ENCODE peak calls at places on chromosomes 16 and 17, in five cellular contexts. R, B, T, E and F are unnamed samples.

GRCh38 chr17:11557727-11558452 is 40.4 kb upstream of the DNAH9 start:
- DNase-seq in R (no peak), B (no peak), T (no peak), E (no peak), F (no peak)

GRCh38 chr16:89902980-89903379 is 15.7 kb upstream of the MC1R start:
- DNase-seq in R (no peak), B (no peak), T (no peak), E (no peak), F (no peak)

GRCh38 chr16:28623172-28623711 is 13.4 kb upstream of the SULT1A1 start:
- DNase-seq in R (no peak), B (no peak), T (peak), E (no peak), F (peak)

GRCh38 chr17:59423903-59424302 is 92.4 kb downstream of the YPEL2 start:
- DNase-seq in R (no peak), B (no peak), T (no peak), E (no peak), F (no peak)

GRCh38 chr16:86118467-86119307 is 219.7 kb downstream of the IRF8 start:
- DNase-seq in R (peak), B (no peak), T (peak), E (no peak), F (no peak)

GRCh38 chr16:31427441-31428276 is 501 bp downstream of the COX6A2 start:
- DNase-seq in R (no peak), B (peak), T (peak), E (no peak), F (peak)

GRCh38 chr17:60079401-60079861 is 710 bp upstream of the HEATR6 start:
- DNase-seq in R (no peak), B (peak), T (no peak), E (no peak), F (no peak)

GRCh38 chr16:50557046-50557445 is 8.8 kb downstream of the NKD1 start:
- DNase-seq in R (no peak), B (no peak), T (no peak), E (no peak), F (no peak)

GRCh38 chr17:11898526-11899235 is 98.6 kb downstream of the ZNF18 start:
- DNase-seq in R (no peak), B (no peak), T (no peak), E (no peak), F (no peak)

GRCh38 chr16:58110590-58111330 is 18.4 kb downstream of the CFAP20 start:
- DNase-seq in R (no peak), B (no peak), T (no peak), E (no peak), F (peak)

GRCh38 chr16:49287572-49287971 is 5.9 kb upstream of the CBLN1 start:
- DNase-seq in R (no peak), B (no peak), T (no peak), E (no peak), F (no peak)

GRCh38 chr16:23979426-23979825 is 143.6 kb downstream of the PRKCB start:
- DNase-seq in R (no peak), B (no peak), T (no peak), E (no peak), F (no peak)

GRCh38 chr16:50313596-50314483 is 47.5 kb downstream of the ADCY7 start:
- DNase-seq in R (peak), B (no peak), T (no peak), E (no peak), F (peak)

GRCh38 chr17:948284-948852 is 31.2 kb downstream of the NXN start:
- DNase-seq in R (no peak), B (no peak), T (no peak), E (no peak), F (no peak)

GRCh38 chr16:57146735-57147134 is 39.1 kb downstream of the PSME3IP1 start:
- DNase-seq in R (no peak), B (peak), T (no peak), E (no peak), F (no peak)

GRCh38 chr16:4101421-4102275 is 14.6 kb downstream of the ADCY9 start:
- DNase-seq in R (no peak), B (no peak), T (no peak), E (peak), F (peak)

GRCh38 chr16:72644911-72645310 is 403.0 kb downstream of the ZFHX3 start:
- DNase-seq in R (no peak), B (no peak), T (no peak), E (no peak), F (no peak)

GRCh38 chr16:47136101-47136820 is 7.5 kb downstream of the NETO2 start:
- DNase-seq in R (no peak), B (no peak), T (no peak), E (no peak), F (no peak)

GRCh38 chr17:50421308-50422031 is 4.5 kb upstream of the ACSF2 start:
- DNase-seq in R (no peak), B (no peak), T (no peak), E (no peak), F (no peak)

GRCh38 chr16:17273142-17273561 is 197.6 kb downstream of the XYLT1 start:
- DNase-seq in R (no peak), B (no peak), T (no peak), E (no peak), F (no peak)

GRCh38 chr17:17648762-17649161 is 32.5 kb upstream of the RAI1 start:
- DNase-seq in R (no peak), B (no peak), T (no peak), E (no peak), F (no peak)

GRCh38 chr16:2487903-2488531 is 13.1 kb downstream of the TBC1D24 start:
- DNase-seq in R (no peak), B (no peak), T (no peak), E (no peak), F (no peak)

GRCh38 chr17:48541574-48542113 is 3.3 kb downstream of the HOXB2 start:
- DNase-seq in R (no peak), B (peak), T (peak), E (no peak), F (no peak)

GRCh38 chr16:58018803-58019202 is 6.8 kb upstream of the MMP15 start:
- DNase-seq in R (no peak), B (no peak), T (no peak), E (no peak), F (no peak)

GRCh38 chr16:54282202-54282922 is 4.2 kb downstream of the IRX3 start:
- DNase-seq in R (peak), B (peak), T (peak), E (no peak), F (peak)

GRCh38 chr16:87160752-87161337 is 156.3 kb downstream of the C16orf95 start:
- DNase-seq in R (no peak), B (no peak), T (no peak), E (no peak), F (no peak)

GRCh38 chr17:73605444-73605843 is 38.8 kb downstream of the SDK2 start:
- DNase-seq in R (no peak), B (no peak), T (no peak), E (no peak), F (no peak)

GRCh38 chr16:84065536-84066132 is 23.0 kb upstream of the SLC38A8 start:
- DNase-seq in R (no peak), B (peak), T (peak), E (no peak), F (peak)

GRCh38 chr16:89052824-89053724 is 40.6 kb upstream of the ACSF3 start:
- DNase-seq in R (no peak), B (peak), T (peak), E (no peak), F (peak)

GRCh38 chr16:66509576-66509975 is 40.3 kb downstream of the TK2 start:
- DNase-seq in R (peak), B (no peak), T (no peak), E (no peak), F (peak)

GRCh38 chr17:21814776-21815175 is 122.5 kb downstream of the KCNJ18 start:
- DNase-seq in R (peak), B (no peak), T (no peak), E (no peak), F (no peak)

GRCh38 chr17:60534010-60534555 is 8.0 kb upstream of the APPBP2 start:
- DNase-seq in R (no peak), B (no peak), T (no peak), E (no peak), F (no peak)

GRCh38 chr16:57147381-57148191 is 38.3 kb downstream of the PSME3IP1 start:
- DNase-seq in R (no peak), B (no peak), T (no peak), E (no peak), F (no peak)

GRCh38 chr17:75723201-75723930 is 2.1 kb downstream of the ITGB4 start:
- DNase-seq in R (peak), B (no peak), T (peak), E (no peak), F (peak)

GRCh38 chr17:17749025-17749772 is 67.9 kb downstream of the RAI1 start:
- DNase-seq in R (no peak), B (no peak), T (no peak), E (no peak), F (no peak)

GRCh38 chr17:63786961-63787711 is 13.2 kb downstream of the DDX42 start:
- DNase-seq in R (no peak), B (no peak), T (no peak), E (no peak), F (no peak)
- TF ChIP-seq EP300 in R (no peak), B (no peak), T (no peak), E (no peak), F (no peak)

DNA sequence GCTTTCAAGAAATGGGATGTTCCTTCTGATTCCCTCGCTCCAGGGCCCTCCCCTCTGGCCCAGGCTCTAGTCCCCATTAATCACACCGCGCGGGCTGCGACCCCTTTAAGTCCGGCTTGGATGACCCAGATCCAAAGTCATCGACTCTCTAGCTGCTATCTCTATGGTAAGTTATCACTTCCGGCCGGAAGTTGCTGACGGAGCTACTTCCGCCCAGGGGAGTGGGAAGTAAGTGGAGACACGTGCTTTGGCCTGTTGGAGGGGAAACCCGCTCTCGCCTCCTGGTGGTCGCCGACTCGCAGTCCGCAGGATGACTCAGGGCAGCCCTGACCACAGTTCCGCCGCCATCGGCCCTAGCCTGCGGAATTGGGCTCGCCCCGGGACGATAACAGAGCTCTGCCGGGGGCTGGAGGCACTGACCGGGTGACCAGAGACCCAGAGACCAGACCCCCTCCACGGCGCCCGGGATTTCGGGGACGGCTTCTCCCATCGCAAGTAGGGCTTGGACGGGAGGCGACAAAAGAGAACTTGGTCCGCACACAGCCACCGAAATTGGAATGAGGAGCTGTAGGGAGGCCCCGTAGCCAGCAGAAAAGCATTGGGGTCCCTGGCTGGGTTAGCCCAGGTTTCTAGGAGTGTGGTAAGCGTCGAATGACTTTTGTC is 52.2 kb upstream of the SEC14L1 start:
- DNase-seq in R (peak), B (peak), T (peak), E (peak), F (peak)
- TF ChIP-seq EP300 in R (no peak), B (peak), T (no peak), E (peak), F (peak)

DNA sequence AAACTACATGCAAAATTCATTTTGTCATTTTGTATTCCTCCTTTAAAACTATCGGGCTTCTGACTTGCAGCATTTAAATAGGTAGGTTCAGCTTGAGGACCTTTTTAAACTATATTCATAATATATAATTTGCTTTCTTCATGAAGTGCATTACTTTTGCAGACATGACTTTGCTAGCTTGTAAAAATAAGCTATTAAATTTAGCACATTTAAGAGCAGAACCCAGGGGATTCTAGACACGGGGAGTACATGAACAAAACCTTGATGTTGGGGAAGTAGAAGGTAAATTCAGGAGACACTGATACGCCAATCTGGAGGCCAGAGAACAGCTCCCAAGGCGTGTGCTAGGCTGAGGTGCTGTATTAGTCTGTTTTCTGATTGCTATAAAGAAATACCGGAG is 32.3 kb upstream of the NUDT7 start:
- DNase-seq in R (no peak), B (no peak), T (no peak), E (no peak), F (no peak)
- TF ChIP-seq EP300 in R (no peak), B (no peak), T (no peak), E (no peak), F (no peak)

GRCh38 chr17:36501351-36501750 is 14.9 kb downstream of the ZNHIT3 start:
- DNase-seq in R (peak), B (no peak), T (no peak), E (no peak), F (no peak)
- TF ChIP-seq EP300 in R (no peak), B (no peak), T (no peak), E (no peak), F (no peak)

GRCh38 chr17:29158096-29158495 is 22.1 kb downstream of the MYO18A start:
- DNase-seq in R (no peak), B (no peak), T (no peak), E (no peak), F (no peak)

GRCh38 chr17:29160253-29160652 is 19.9 kb downstream of the MYO18A start:
- DNase-seq in R (no peak), B (no peak), T (no peak), E (no peak), F (no peak)

GRCh38 chr17:29159286-29159860 is 20.8 kb downstream of the MYO18A start:
- DNase-seq in R (no peak), B (no peak), T (no peak), E (no peak), F (no peak)

GRCh38 chr17:29157310-29157709 is 22.9 kb downstream of the MYO18A start:
- DNase-seq in R (no peak), B (no peak), T (no peak), E (no peak), F (no peak)

DNA sequence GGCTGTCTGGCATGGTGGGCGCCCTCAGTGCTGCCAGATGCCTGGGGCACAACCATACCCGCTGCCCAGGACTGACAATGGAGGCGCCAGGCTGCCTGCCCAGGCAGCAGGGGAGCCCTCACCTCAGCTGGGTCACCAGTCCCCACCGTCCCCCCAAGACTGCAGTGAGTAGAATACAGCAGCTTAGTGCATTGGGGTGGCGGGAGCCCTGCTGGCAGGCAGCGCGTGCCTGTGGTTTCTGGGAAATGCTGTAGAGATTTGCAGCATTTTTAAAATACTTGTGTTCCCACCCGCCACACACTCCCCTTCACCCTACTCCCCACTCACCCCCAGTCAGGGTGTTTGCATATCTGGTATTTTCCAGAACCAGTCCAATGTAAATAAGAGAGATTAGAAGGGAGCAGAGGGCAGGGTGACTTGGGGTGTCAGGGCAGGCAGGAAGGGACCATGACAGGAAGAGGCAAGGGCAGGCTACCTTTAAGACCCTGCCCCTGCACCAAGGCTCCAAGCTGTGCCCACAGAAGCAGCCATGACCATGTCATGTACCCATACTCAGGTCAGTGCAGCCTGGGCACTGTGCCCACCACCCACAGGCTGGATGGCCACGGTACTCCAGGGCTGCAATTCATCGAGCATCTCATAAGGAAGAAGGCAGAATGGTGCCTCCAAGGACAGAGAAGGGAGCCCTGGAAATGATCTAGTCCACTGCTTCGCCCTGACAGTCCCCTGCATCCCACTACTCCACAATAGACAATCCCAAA is 21.5 kb downstream of the MYO18A start:
- DNase-seq in R (no peak), B (no peak), T (no peak), E (no peak), F (no peak)
- TF ChIP-seq EP300 in R (no peak), B (no peak), T (no peak), E (peak), F (no peak)

DNA sequence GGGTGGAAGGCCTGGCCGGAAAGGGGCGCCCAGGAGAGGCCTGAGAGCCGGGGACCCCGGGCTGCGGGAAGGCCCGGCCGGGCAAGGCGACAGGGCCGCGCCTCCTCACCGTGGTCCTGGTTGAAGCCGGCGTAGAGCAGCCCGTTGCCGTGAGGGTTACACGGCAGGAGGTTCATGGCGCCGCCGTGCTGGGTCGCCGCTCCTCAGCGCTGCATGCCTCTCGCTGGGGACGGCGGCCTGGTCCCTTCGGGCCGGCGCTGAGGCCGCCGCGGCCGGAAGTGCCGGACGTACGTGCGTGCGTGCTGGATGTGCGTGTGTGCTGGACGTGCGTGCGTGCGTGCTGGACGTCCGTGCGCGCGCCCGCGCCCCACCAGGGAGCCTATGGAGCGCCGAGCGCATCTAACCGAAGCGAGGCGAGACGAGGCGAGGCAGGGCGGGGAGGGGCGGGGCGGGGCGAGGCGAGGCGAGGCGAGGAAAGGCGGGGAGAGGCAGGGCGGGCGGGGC is at the start of gene WDR45B:
- DNase-seq in R (peak), B (peak), T (peak), E (peak), F (peak)
- TF ChIP-seq EP300 in R (peak), B (no peak), T (peak), E (peak), F (peak)

DNA sequence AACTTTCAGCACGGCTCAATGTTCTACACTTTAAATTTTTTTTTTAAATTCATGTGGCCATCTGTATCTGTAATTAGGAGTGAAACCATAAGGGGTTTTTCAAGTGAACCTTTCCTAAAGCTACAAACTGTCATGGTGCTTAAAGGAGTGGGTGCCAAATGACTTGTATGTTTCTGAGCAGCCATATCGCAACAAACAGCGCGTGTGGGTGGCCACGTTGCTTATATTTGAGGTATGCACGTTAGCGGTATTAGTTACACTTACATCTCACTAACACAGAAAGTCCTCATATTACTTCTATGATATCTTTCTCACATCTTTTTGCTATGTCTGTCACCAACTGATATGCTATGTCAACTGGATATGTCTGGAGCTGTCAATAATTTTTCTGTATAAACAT is 71.3 kb upstream of the PSMD7 start:
- DNase-seq in R (no peak), B (no peak), T (no peak), E (no peak), F (no peak)
- TF ChIP-seq EP300 in R (no peak), B (no peak), T (no peak), E (no peak), F (no peak)

GRCh38 chr16:29849505-29849904 is 13.5 kb downstream of the CDIPT start:
- DNase-seq in R (no peak), B (no peak), T (no peak), E (no peak), F (no peak)
- TF ChIP-seq EP300 in R (no peak), B (no peak), T (no peak), E (no peak), F (no peak)